ENCODE peak calls at places on chromosomes 11 and 22, in four cellular contexts. One of them, this sample, is unnamed.

GRCh38 chr11:88169881-88170280 is 5.4 kb downstream of the RAB38 start:
- DNase-seq in HepG2: no peak
- DNase-seq in K562: no peak
- DNase-seq in GM12878: no peak
- DNase-seq in this sample: no peak

GRCh38 chr11:102522332-102523207 is 8.0 kb downstream of the MMP7 start:
- DNase-seq in K562: no peak
- DNase-seq in HepG2: no peak
- DNase-seq in GM12878: no peak
- DNase-seq in this sample: no peak

GRCh38 chr22:42931421-42932196 is 74.5 kb upstream of the ARFGAP3 start:
- DNase-seq in GM12878: peak; percentile 79
- DNase-seq in HepG2: no peak
- DNase-seq in K562: no peak
- DNase-seq in this sample: no peak

GRCh38 chr22:27132896-27133500 is 475.6 kb downstream of the MIAT start:
- DNase-seq in GM12878: no peak
- DNase-seq in HepG2: no peak
- DNase-seq in K562: no peak
- DNase-seq in this sample: no peak

GRCh38 chr22:38415561-38416321 is 39.3 kb downstream of the KCNJ4 start:
- DNase-seq in K562: peak; percentile 17
- DNase-seq in HepG2: no peak
- DNase-seq in GM12878: no peak
- DNase-seq in this sample: no peak

GRCh38 chr11:77999446-77999845 is 5.0 kb upstream of the INTS4 start:
- DNase-seq in K562: no peak
- DNase-seq in HepG2: no peak
- DNase-seq in GM12878: no peak
- DNase-seq in this sample: no peak

GRCh38 chr11:132784441-132784840 is 747.9 kb downstream of the OPCML start:
- DNase-seq in GM12878: no peak
- DNase-seq in K562: no peak
- DNase-seq in HepG2: no peak
- DNase-seq in this sample: no peak

GRCh38 chr11:130806746-130807145 is 109.5 kb downstream of the SNX19 start:
- DNase-seq in HepG2: no peak
- DNase-seq in GM12878: peak; percentile 39
- DNase-seq in K562: no peak
- DNase-seq in this sample: no peak

GRCh38 chr11:119972281-119972680 is 165.6 kb downstream of the TRIM29 start:
- DNase-seq in GM12878: no peak
- DNase-seq in HepG2: no peak
- DNase-seq in K562: no peak
- DNase-seq in this sample: no peak

DNA sequence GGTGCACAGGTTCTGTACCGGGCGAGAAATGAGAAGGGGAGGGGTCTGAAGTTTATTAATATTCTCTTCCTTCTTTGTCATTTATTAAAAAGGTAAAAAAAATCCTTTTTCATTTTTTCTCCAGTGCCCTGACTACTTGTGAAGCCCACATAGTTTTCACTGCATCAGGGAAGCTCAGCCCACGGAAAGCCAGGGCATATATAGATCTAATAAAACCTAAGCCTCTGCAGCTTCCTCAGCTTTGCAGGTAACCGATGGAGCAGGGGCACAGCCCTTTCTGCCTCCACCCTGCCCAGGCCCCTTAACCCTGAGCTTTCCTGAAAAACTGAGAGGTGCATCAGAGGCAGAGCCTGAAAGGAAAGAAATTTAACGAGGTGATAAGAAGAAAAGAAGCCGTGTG is 140.1 kb downstream of the NXPE2 start:
- DNase-seq in K562: no peak
- DNase-seq in GM12878: no peak
- DNase-seq in HepG2: no peak
- DNase-seq in this sample: no peak
- TF ChIP-seq SP1 in K562: no peak
- TF ChIP-seq SP1 in GM12878: no peak
- TF ChIP-seq SP1 in HepG2: no peak
- TF ChIP-seq SP1 in this sample: no peak

GRCh38 chr11:76782526-76783293 is 446 bp upstream of the TSKU start:
- DNase-seq in GM12878: no peak
- DNase-seq in K562: peak; percentile 93
- DNase-seq in HepG2: peak; percentile 82
- DNase-seq in this sample: peak; percentile 79

GRCh38 chr11:76783901-76784813 is 1.0 kb downstream of the TSKU start:
- DNase-seq in HepG2: peak; percentile 79
- DNase-seq in GM12878: no peak
- DNase-seq in K562: peak; percentile 81
- DNase-seq in this sample: peak; percentile 55

GRCh38 chr11:76781861-76782500 is 1.2 kb upstream of the TSKU start:
- DNase-seq in GM12878: no peak
- DNase-seq in HepG2: peak; percentile 25
- DNase-seq in K562: no peak
- DNase-seq in this sample: no peak

GRCh38 chr11:76785513-76785912 is 2.4 kb downstream of the TSKU start:
- DNase-seq in GM12878: no peak
- DNase-seq in K562: no peak
- DNase-seq in HepG2: no peak
- DNase-seq in this sample: no peak

GRCh38 chr11:76783294-76783900 is at the start of gene TSKU:
- DNase-seq in K562: no peak
- DNase-seq in HepG2: no peak
- DNase-seq in GM12878: no peak
- DNase-seq in this sample: no peak
- TF ChIP-seq REST in K562: no peak
- TF ChIP-seq REST in HepG2: no peak
- TF ChIP-seq REST in GM12878: no peak
- TF ChIP-seq REST in this sample: no peak

GRCh38 chr11:45319077-45319476 is 32.9 kb upstream of the SYT13 start:
- DNase-seq in HepG2: no peak
- DNase-seq in K562: no peak
- DNase-seq in GM12878: no peak
- DNase-seq in this sample: no peak
- TF ChIP-seq ZNF274 in HepG2: no peak
- TF ChIP-seq ZNF274 in K562: no peak
- TF ChIP-seq ZNF274 in GM12878: no peak
- TF ChIP-seq ZNF274 in this sample: no peak

DNA sequence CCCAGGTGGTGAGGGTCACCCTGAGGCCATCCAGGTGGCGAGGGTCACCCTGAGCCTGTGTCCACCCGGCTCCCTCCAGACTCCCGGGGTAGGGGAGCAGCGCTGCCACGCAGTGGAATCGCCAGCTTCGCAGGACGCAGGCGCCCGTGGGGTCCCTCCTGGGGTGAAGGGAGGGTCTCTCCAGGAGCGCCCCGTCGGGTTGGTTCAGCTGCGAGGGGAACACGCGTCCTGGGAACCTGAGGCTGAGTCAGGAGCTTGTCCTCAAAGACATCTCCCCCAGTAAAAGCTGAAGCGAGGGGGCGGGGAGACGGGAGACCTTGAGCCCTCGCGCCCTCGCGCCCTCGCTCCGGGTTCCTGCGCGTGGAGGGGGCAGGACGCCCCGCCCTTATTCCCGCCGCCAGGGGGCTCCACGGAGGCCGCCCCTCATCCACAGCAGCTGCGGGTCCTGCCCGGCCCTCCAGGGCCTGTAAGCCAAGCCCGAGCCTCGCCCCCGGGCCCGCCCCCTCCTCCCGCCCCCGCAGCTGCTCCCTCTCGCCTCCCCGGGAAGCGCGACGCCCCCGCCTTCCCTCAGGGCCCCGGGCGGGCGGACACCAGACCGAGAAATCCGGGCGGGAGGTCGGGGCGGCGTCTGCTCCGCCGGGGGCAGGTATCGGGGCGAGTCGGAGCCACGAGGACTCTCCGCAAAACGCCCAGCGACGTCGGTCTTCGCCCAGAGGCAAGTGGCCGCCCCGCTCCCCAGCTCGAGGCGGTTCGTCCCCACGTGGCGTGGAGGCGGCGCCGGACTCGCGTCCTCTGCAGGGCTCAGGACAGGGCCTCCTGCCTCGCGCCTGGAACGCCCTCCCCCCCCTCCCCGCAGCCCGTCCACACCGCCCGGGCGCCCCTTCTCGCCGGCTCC is 22.8 kb downstream of the PIM3 start:
- DNase-seq in HepG2: no peak
- DNase-seq in K562: no peak
- DNase-seq in GM12878: no peak
- DNase-seq in this sample: no peak
- TF ChIP-seq SP1 in HepG2: no peak
- TF ChIP-seq SP1 in K562: no peak
- TF ChIP-seq SP1 in GM12878: no peak
- TF ChIP-seq SP1 in this sample: no peak

GRCh38 chr22:49926916-49927315 is 8.5 kb downstream of the CRELD2 start:
- DNase-seq in GM12878: no peak
- DNase-seq in HepG2: no peak
- DNase-seq in K562: no peak
- DNase-seq in this sample: no peak

GRCh38 chr22:49924113-49924833 is 5.8 kb downstream of the CRELD2 start:
- DNase-seq in HepG2: no peak
- DNase-seq in K562: no peak
- DNase-seq in GM12878: no peak
- DNase-seq in this sample: no peak

GRCh38 chr22:49923445-49923844 is 5.0 kb downstream of the CRELD2 start:
- DNase-seq in HepG2: no peak
- DNase-seq in K562: no peak
- DNase-seq in GM12878: no peak
- DNase-seq in this sample: no peak

GRCh38 chr22:49927483-49928184 is 9.2 kb downstream of the CRELD2 start:
- DNase-seq in GM12878: no peak
- DNase-seq in HepG2: no peak
- DNase-seq in K562: no peak
- DNase-seq in this sample: no peak

DNA sequence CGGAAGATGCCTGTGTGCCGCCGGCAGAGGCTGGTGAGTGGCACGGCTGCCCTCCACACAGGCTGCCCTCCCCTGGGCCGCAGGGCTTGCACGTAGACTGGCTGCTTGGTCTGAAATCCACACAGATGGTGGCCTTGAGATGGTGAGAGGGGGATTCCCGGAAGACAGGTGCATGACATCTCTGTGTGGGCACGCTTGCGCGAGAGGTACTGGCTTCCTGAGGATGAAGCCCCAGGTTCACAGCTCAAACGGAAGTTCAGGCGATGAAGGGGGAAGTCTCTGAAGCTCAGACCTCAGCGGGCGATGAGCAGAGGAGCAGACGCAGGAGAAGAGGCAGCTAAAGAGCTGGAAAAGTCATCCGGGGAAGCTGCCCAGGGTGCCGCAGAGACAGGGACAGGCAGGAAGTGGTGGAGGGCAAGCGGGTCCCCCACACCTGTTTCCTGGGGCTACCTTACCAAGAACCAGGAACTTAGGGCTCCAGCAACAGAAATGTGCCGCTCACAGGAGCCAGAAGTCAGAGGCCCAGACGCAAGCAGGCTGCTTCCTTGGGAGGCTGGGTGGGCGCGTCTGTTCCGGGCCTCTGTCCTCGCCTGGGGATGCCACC is 7.2 kb downstream of the CRELD2 start:
- DNase-seq in K562: no peak
- DNase-seq in GM12878: peak; percentile 71
- DNase-seq in HepG2: no peak
- DNase-seq in this sample: no peak
- TF ChIP-seq REST in K562: no peak
- TF ChIP-seq REST in GM12878: no peak
- TF ChIP-seq REST in HepG2: no peak
- TF ChIP-seq REST in this sample: no peak

GRCh38 chr11:100704176-100704575 is 17.1 kb downstream of the ARHGAP42 start:
- DNase-seq in GM12878: no peak
- DNase-seq in HepG2: no peak
- DNase-seq in K562: no peak
- DNase-seq in this sample: no peak
- TF ChIP-seq ZNF274 in GM12878: no peak
- TF ChIP-seq ZNF274 in HepG2: no peak
- TF ChIP-seq ZNF274 in K562: no peak
- TF ChIP-seq ZNF274 in this sample: no peak

DNA sequence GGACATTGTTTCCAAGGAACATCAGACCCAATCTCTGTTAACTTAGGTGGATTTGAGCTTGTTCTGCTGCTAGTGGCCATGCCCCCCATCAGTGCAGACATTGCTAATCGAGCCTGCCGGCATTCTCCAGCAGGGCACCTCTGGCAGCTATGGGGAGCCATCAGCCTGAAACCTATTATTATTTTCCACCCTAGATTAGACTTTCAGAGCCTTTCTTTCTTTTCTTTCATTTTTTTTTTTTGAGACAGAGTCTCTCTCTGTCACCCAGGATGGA is 4.9 kb downstream of the CACNA1I start:
- DNase-seq in GM12878: no peak
- DNase-seq in K562: no peak
- DNase-seq in HepG2: no peak
- DNase-seq in this sample: no peak
- TF ChIP-seq SP1 in GM12878: no peak
- TF ChIP-seq SP1 in K562: no peak
- TF ChIP-seq SP1 in HepG2: no peak
- TF ChIP-seq SP1 in this sample: no peak

GRCh38 chr11:11243790-11244469 is 109.1 kb downstream of the CSNK2A3 start:
- DNase-seq in K562: peak; percentile 83
- DNase-seq in GM12878: no peak
- DNase-seq in HepG2: no peak
- DNase-seq in this sample: no peak

GRCh38 chr11:11243258-11243789 is 109.7 kb downstream of the CSNK2A3 start:
- DNase-seq in HepG2: no peak
- DNase-seq in K562: no peak
- DNase-seq in GM12878: no peak
- DNase-seq in this sample: no peak

GRCh38 chr11:11244470-11245080 is 108.5 kb downstream of the CSNK2A3 start:
- DNase-seq in HepG2: no peak
- DNase-seq in GM12878: no peak
- DNase-seq in K562: no peak
- DNase-seq in this sample: no peak

GRCh38 chr11:11239959-11240358 is 113.1 kb downstream of the CSNK2A3 start:
- DNase-seq in HepG2: no peak
- DNase-seq in GM12878: no peak
- DNase-seq in K562: no peak
- DNase-seq in this sample: no peak

DNA sequence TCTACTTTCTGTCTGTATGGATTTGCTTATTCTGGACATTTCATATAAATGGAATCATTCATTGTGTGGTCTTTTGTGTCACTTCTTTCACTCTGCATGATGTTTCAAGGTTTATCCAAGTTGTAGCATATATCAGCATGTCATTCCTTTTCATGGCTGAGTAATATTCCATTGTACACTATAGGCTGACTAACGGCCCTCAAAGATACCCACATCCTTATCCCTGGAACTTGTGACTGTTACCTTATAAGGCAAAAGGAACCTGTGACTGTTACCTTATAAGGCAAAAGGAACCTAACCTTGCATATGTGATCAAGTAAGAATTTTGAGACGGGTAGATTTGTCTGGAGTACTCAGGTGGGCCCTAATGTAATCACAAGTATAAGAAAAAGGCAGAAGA is 111.8 kb downstream of the CSNK2A3 start:
- DNase-seq in HepG2: no peak
- DNase-seq in K562: no peak
- DNase-seq in GM12878: no peak
- DNase-seq in this sample: no peak
- TF ChIP-seq REST in HepG2: no peak
- TF ChIP-seq REST in K562: no peak
- TF ChIP-seq REST in GM12878: no peak
- TF ChIP-seq REST in this sample: no peak

GRCh38 chr11:2812371-2812991 is 73.1 kb downstream of the CDKN1C start:
- DNase-seq in GM12878: no peak
- DNase-seq in K562: no peak
- DNase-seq in HepG2: no peak
- DNase-seq in this sample: no peak
- TF ChIP-seq ZNF274 in GM12878: no peak
- TF ChIP-seq ZNF274 in K562: no peak
- TF ChIP-seq ZNF274 in HepG2: no peak
- TF ChIP-seq ZNF274 in this sample: no peak

This sample was measured in HCT116.